ENCODE peak calls at places on chromosomes 13 and 19, in ten cellular contexts. One of them, this sample, is unnamed.
A peak's percentile ranks its signal among the peaks of the same experiment; 100 is the strongest.

GRCh38 chr19:16200038-16200775 is 2.5 kb downstream of the AP1M1 start:
- DNase-seq in activated T-helper 2 cell treated with anti-CD3 and anti-CD28 coated beads, Interferon-gamma antibody, Interleukin-2, Interleukin-4, amounts not matched to agents 10 μg/mL and 5 μg/mL and 100 μg/mL, durations not matched to agents 14 hours and 24 hours and 36 hours: peak; percentile 9
- DNase-seq in NCI-H146: no peak
- DNase-seq in NCI-H2081: no peak
- DNase-seq in nucleus accumbens: no peak
- DNase-seq in T follicular helper cell: no peak
- DNase-seq in activated naive CD4-positive, alpha-beta T cell: no peak
- DNase-seq in amygdala: no peak
- DNase-seq in kidney: no peak
- DNase-seq in HFFc6: no peak
- DNase-seq in this sample: peak; percentile 12

GRCh38 chr19:584240-585001 is 5.3 kb upstream of the HCN2 start:
- DNase-seq in activated T-helper 2 cell treated with anti-CD3 and anti-CD28 coated beads, Interferon-gamma antibody, Interleukin-2, Interleukin-4, amounts not matched to agents 10 μg/mL and 5 μg/mL and 100 μg/mL, durations not matched to agents 14 hours and 24 hours and 36 hours: peak; percentile 47
- DNase-seq in NCI-H146: no peak
- DNase-seq in NCI-H2081: peak; percentile 63
- DNase-seq in nucleus accumbens: peak; percentile 42
- DNase-seq in T follicular helper cell: peak; percentile 52
- DNase-seq in activated naive CD4-positive, alpha-beta T cell: peak; percentile 35
- DNase-seq in amygdala: peak; percentile 36
- DNase-seq in kidney: peak; percentile 75
- DNase-seq in HFFc6: no peak
- DNase-seq in this sample: no peak

GRCh38 chr13:113953561-113953960 is 20.3 kb downstream of the C13orf46 start:
- DNase-seq in activated T-helper 2 cell treated with anti-CD3 and anti-CD28 coated beads, Interferon-gamma antibody, Interleukin-2, Interleukin-4, amounts not matched to agents 10 μg/mL and 5 μg/mL and 100 μg/mL, durations not matched to agents 14 hours and 24 hours and 36 hours: no peak
- DNase-seq in NCI-H146: no peak
- DNase-seq in NCI-H2081: no peak
- DNase-seq in nucleus accumbens: no peak
- DNase-seq in T follicular helper cell: no peak
- DNase-seq in activated naive CD4-positive, alpha-beta T cell: no peak
- DNase-seq in amygdala: no peak
- DNase-seq in kidney: peak; percentile 46
- DNase-seq in HFFc6: no peak
- DNase-seq in this sample: no peak

GRCh38 chr13:111074826-111075225 is 40.3 kb upstream of the ARHGEF7 start:
- DNase-seq in activated T-helper 2 cell treated with anti-CD3 and anti-CD28 coated beads, Interferon-gamma antibody, Interleukin-2, Interleukin-4, amounts not matched to agents 10 μg/mL and 5 μg/mL and 100 μg/mL, durations not matched to agents 14 hours and 24 hours and 36 hours: no peak
- DNase-seq in NCI-H146: no peak
- DNase-seq in NCI-H2081: no peak
- DNase-seq in nucleus accumbens: no peak
- DNase-seq in T follicular helper cell: no peak
- DNase-seq in activated naive CD4-positive, alpha-beta T cell: no peak
- DNase-seq in amygdala: no peak
- DNase-seq in kidney: no peak
- DNase-seq in HFFc6: peak; percentile 8
- DNase-seq in this sample: no peak

GRCh38 chr13:78589206-78589605 is 14.1 kb downstream of the POU4F1 start:
- DNase-seq in activated T-helper 2 cell treated with anti-CD3 and anti-CD28 coated beads, Interferon-gamma antibody, Interleukin-2, Interleukin-4, amounts not matched to agents 10 μg/mL and 5 μg/mL and 100 μg/mL, durations not matched to agents 14 hours and 24 hours and 36 hours: no peak
- DNase-seq in NCI-H146: no peak
- DNase-seq in NCI-H2081: no peak
- DNase-seq in nucleus accumbens: no peak
- DNase-seq in T follicular helper cell: no peak
- DNase-seq in activated naive CD4-positive, alpha-beta T cell: no peak
- DNase-seq in amygdala: no peak
- DNase-seq in kidney: peak; percentile 52
- DNase-seq in HFFc6: no peak
- DNase-seq in this sample: peak; percentile 24

GRCh38 chr13:48296528-48296927 is 7.0 kb upstream of the RB1 start:
- DNase-seq in activated T-helper 2 cell treated with anti-CD3 and anti-CD28 coated beads, Interferon-gamma antibody, Interleukin-2, Interleukin-4, amounts not matched to agents 10 μg/mL and 5 μg/mL and 100 μg/mL, durations not matched to agents 14 hours and 24 hours and 36 hours: no peak
- DNase-seq in NCI-H146: no peak
- DNase-seq in NCI-H2081: no peak
- DNase-seq in nucleus accumbens: no peak
- DNase-seq in T follicular helper cell: no peak
- DNase-seq in activated naive CD4-positive, alpha-beta T cell: no peak
- DNase-seq in amygdala: no peak
- DNase-seq in kidney: no peak
- DNase-seq in HFFc6: no peak
- DNase-seq in this sample: no peak

GRCh38 chr13:20825476-20825875 is 51.7 kb upstream of the EEF1AKMT1 start:
- DNase-seq in activated T-helper 2 cell treated with anti-CD3 and anti-CD28 coated beads, Interferon-gamma antibody, Interleukin-2, Interleukin-4, amounts not matched to agents 10 μg/mL and 5 μg/mL and 100 μg/mL, durations not matched to agents 14 hours and 24 hours and 36 hours: no peak
- DNase-seq in NCI-H146: no peak
- DNase-seq in NCI-H2081: no peak
- DNase-seq in nucleus accumbens: no peak
- DNase-seq in T follicular helper cell: no peak
- DNase-seq in activated naive CD4-positive, alpha-beta T cell: no peak
- DNase-seq in amygdala: no peak
- DNase-seq in kidney: no peak
- DNase-seq in HFFc6: peak; percentile 41
- DNase-seq in this sample: no peak

GRCh38 chr13:39484506-39485313 is 118.3 kb downstream of the LHFPL6 start:
- DNase-seq in activated T-helper 2 cell treated with anti-CD3 and anti-CD28 coated beads, Interferon-gamma antibody, Interleukin-2, Interleukin-4, amounts not matched to agents 10 μg/mL and 5 μg/mL and 100 μg/mL, durations not matched to agents 14 hours and 24 hours and 36 hours: no peak
- DNase-seq in NCI-H146: no peak
- DNase-seq in NCI-H2081: no peak
- DNase-seq in nucleus accumbens: no peak
- DNase-seq in T follicular helper cell: no peak
- DNase-seq in activated naive CD4-positive, alpha-beta T cell: no peak
- DNase-seq in amygdala: no peak
- DNase-seq in kidney: no peak
- DNase-seq in HFFc6: peak; percentile 75
- DNase-seq in this sample: peak; percentile 72

GRCh38 chr19:17248011-17248776 is 2.5 kb upstream of the NR2F6 start:
- DNase-seq in activated T-helper 2 cell treated with anti-CD3 and anti-CD28 coated beads, Interferon-gamma antibody, Interleukin-2, Interleukin-4, amounts not matched to agents 10 μg/mL and 5 μg/mL and 100 μg/mL, durations not matched to agents 14 hours and 24 hours and 36 hours: no peak
- DNase-seq in NCI-H146: peak; percentile 89
- DNase-seq in NCI-H2081: no peak
- DNase-seq in nucleus accumbens: no peak
- DNase-seq in T follicular helper cell: no peak
- DNase-seq in activated naive CD4-positive, alpha-beta T cell: no peak
- DNase-seq in amygdala: no peak
- DNase-seq in kidney: no peak
- DNase-seq in HFFc6: no peak
- DNase-seq in this sample: no peak